ENCODE peak calls at places on chromosomes 5 and 9, in seven cellular contexts. F is bronchial epithelial cell, J is neuronal stem cell, E is foreskin keratinocyte, M is aorta, P is psoas muscle, H is neural progenitor cell. V is an unnamed sample. For H3K27me3, the result is how much of the 10 kb centered on the place peaks cover.

GRCh38 chr5:76705574-76705973 is 10.4 kb upstream of the F2R start:
- DNase-seq in F (no peak), J (no peak), M (no peak), E (no peak), P (no peak), H (no peak), V (no peak)

GRCh38 chr5:164148292-164148691 is 642.9 kb downstream of the MAT2B start:
- DNase-seq in M (no peak), E (no peak), J (no peak), P (no peak), H (peak), F (no peak), V (no peak)

GRCh38 chr5:148454576-148454975 is 70.8 kb downstream of the FBXO38 start:
- DNase-seq in J (no peak), P (no peak), E (no peak), M (no peak), H (no peak), F (no peak), V (no peak)

GRCh38 chr9:89929721-89930480 is 325.1 kb downstream of the GADD45G start:
- DNase-seq in M (no peak), E (no peak), P (no peak), H (no peak), F (peak), J (no peak), V (no peak)

GRCh38 chr5:154038241-154038603 is 488 bp downstream of the FAM114A2 start:
- DNase-seq in E (no peak), H (no peak), F (peak), M (no peak), P (no peak), J (no peak), V (no peak)

GRCh38 chr5:132498686-132499271 is 8.2 kb upstream of the IRF1 start:
- DNase-seq in M (no peak), J (no peak), E (no peak), H (no peak), F (no peak), P (no peak), V (no peak)

GRCh38 chr5:38938424-38938823 is 92.6 kb downstream of the OSMR start:
- DNase-seq in H (no peak), F (no peak), P (no peak), J (no peak), E (no peak), M (no peak), V (no peak)

GRCh38 chr5:127562252-127562651 is 44.8 kb downstream of the PRRC1 start:
- DNase-seq in P (no peak), H (peak), M (no peak), J (peak), F (peak), E (no peak), V (no peak)

GRCh38 chr5:128212206-128212788 is 128.7 kb downstream of the SLC12A2 start:
- DNase-seq in M (no peak), J (no peak), P (no peak), F (no peak), H (no peak), E (no peak), V (no peak)

GRCh38 chr5:160802567-160802966 is 49.4 kb downstream of the ATP10B start:
- DNase-seq in E (no peak), J (no peak), F (peak), M (no peak), P (no peak), H (peak), V (no peak)

GRCh38 chr5:18745988-18746615 is 1111.8 kb downstream of the TAF11L14 start:
- DNase-seq in M (no peak), J (no peak), E (no peak), H (no peak), P (no peak), F (peak), V (peak)

GRCh38 chr5:31156761-31157160 is 36.7 kb upstream of the CDH6 start:
- DNase-seq in E (no peak), J (no peak), H (no peak), M (no peak), P (no peak), F (no peak), V (no peak)

GRCh38 chr9:70031141-70031545 is 12.5 kb upstream of the MAMDC2 start:
- DNase-seq in F (peak), E (peak), M (no peak), P (no peak), J (no peak), H (no peak), V (peak)

GRCh38 chr9:136049451-136050265 is 45.4 kb downstream of the NACC2 start:
- DNase-seq in H (no peak), M (peak), E (no peak), P (no peak), F (no peak), J (no peak), V (no peak)

GRCh38 chr9:6449645-6450044 is 36.6 kb downstream of the UHRF2 start:
- DNase-seq in F (no peak), H (no peak), M (no peak), J (no peak), P (no peak), E (no peak), V (no peak)

GRCh38 chr5:54234304-54234938 is 76.0 kb downstream of the ARL15 start:
- DNase-seq in E (no peak), F (peak), M (no peak), J (no peak), P (no peak), H (peak), V (no peak)

GRCh38 chr9:36632892-36633291 is 60.2 kb downstream of the MELK start:
- DNase-seq in J (no peak), M (no peak), E (peak), H (peak), P (no peak), F (peak), V (no peak)

GRCh38 chr5:150263801-150264621 is 25.6 kb downstream of the CAMK2A start:
- DNase-seq in E (peak), M (peak), F (peak), H (no peak), J (no peak), P (peak), V (peak)

GRCh38 chr9:1978941-1979340 is 36.2 kb upstream of the SMARCA2 start:
- DNase-seq in F (peak), J (no peak), P (peak), E (peak), H (no peak), M (no peak), V (no peak)

GRCh38 chr5:18653216-18653752 is 1019.0 kb downstream of the TAF11L14 start:
- DNase-seq in F (no peak), H (no peak), M (no peak), J (no peak), P (no peak), E (no peak), V (no peak)

GRCh38 chr9:96057155-96057554 is 181.7 kb downstream of the ERCC6L2 start:
- DNase-seq in M (no peak), H (no peak), J (no peak), P (no peak), E (no peak), F (peak), V (no peak)

GRCh38 chr9:137650779-137651178 is 32.0 kb downstream of the EHMT1 start:
- DNase-seq in P (no peak), F (no peak), M (peak), J (no peak), H (no peak), E (no peak), V (no peak)

GRCh38 chr5:150161242-150162141 is 5.1 kb upstream of the CDX1 start:
- DNase-seq in F (peak), H (peak), M (peak), P (peak), E (peak), J (peak), V (peak)

GRCh38 chr5:120919017-120919416 is 454.9 kb downstream of the PRR16 start:
- DNase-seq in M (no peak), J (no peak), P (no peak), E (no peak), F (no peak), H (no peak), V (no peak)

GRCh38 chr9:6703898-6704639 is 53.7 kb upstream of the KDM4C start:
- DNase-seq in J (peak), P (peak), F (peak), H (peak), E (peak), M (peak), V (peak)

GRCh38 chr5:17343675-17344074 is 126.2 kb downstream of the BASP1 start:
- DNase-seq in M (no peak), J (no peak), E (peak), P (no peak), F (peak), H (no peak), V (peak)

GRCh38 chr5:37198066-37198465 is 51.1 kb downstream of the CPLANE1 start:
- DNase-seq in J (no peak), M (no peak), H (no peak), F (no peak), P (no peak), E (no peak), V (no peak)

GRCh38 chr9:122126340-122127333 is 32.9 kb downstream of the NDUFA8 start:
- DNase-seq in F (no peak), J (no peak), H (peak), M (no peak), E (peak), P (no peak), V (peak)

GRCh38 chr5:136309376-136309775 is 56.0 kb downstream of the TRPC7 start:
- DNase-seq in F (peak), H (no peak), M (no peak), J (no peak), E (no peak), P (no peak), V (no peak)

GRCh38 chr5:137051165-137051564 is 448.0 kb downstream of the SPOCK1 start:
- DNase-seq in J (no peak), M (no peak), F (peak), P (no peak), H (no peak), E (no peak), V (no peak)

GRCh38 chr5:141707535-141707934 is 25.5 kb upstream of the ARAP3 start:
- DNase-seq in P (no peak), F (no peak), H (no peak), J (no peak), M (no peak), E (no peak), V (no peak)
- H3K27me3 ChIP-seq in P (under half), F (under half), H (under half), J (half or more), M (under half), E (under half), V (under half)

DNA sequence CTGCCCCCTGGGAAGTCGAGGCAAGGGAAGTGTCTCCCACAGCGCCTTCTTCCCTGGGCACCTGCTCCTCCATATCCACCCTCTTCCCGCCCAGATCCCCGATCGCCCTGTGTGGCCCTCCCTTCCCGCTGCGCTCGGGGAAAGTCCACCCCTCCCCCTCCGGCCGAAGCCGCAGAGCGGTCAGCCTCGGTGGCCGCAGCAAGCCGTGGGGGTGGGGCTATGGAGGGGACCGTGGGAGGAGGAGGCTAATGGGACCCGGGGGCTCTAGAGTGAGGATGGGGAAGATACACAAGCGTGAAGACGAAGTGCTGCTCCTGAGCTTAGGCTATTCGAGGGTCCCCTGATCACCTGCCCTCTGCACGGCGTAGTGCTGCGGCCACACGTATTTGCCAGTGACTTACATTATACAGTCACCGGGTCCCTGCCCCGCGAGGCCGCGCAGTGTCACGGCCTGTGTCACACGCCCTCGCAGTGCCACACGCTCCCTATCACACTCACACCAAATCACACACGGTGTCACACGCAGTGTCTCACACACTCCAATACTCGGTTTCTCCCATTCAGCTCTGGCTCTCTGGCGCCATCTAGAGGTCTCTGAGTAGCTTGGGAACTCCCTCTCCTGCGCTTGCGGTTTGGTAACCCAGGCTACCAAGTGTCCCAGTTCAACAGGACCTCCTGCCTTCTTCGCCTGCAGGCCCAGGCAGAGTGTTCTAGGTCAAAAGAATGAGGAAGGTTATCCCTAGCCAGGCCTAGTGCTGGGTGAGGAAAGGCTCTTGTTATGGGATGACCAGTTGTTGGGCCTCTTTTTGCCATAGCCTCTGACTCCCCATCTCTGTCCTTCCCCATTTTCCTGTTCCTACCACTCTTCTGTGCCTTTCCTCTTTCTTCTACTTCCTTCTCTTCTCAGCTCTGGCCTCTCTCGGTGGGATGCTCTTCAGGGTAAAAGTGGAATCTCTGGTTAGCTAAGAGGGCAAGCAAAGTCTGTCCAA is 855 bp upstream of the PCDH1 start:
- DNase-seq in E (peak), F (peak), P (peak), J (peak), M (peak), H (peak), V (peak)
- H3K27me3 ChIP-seq in E (half or more), F (under half), P (under half), J (under half), M (under half), H (under half), V (under half)

GRCh38 chr5:93601053-93601429 is 18.0 kb downstream of the NR2F1 start:
- DNase-seq in E (no peak), H (peak), P (no peak), J (no peak), F (no peak), M (no peak), V (no peak)

GRCh38 chr5:93599427-93600146 is 16.6 kb downstream of the NR2F1 start:
- DNase-seq in P (no peak), E (no peak), J (no peak), F (no peak), H (peak), M (no peak), V (no peak)

GRCh38 chr5:93600409-93601052 is 17.5 kb downstream of the NR2F1 start:
- DNase-seq in F (no peak), E (no peak), H (peak), J (no peak), M (no peak), P (no peak), V (no peak)

GRCh38 chr5:93598141-93598996 is 15.3 kb downstream of the NR2F1 start:
- DNase-seq in P (no peak), J (no peak), E (no peak), F (no peak), M (no peak), H (peak), V (no peak)

GRCh38 chr5:93598997-93599371 is 16.0 kb downstream of the NR2F1 start:
- DNase-seq in M (no peak), P (no peak), E (no peak), F (no peak), H (peak), J (no peak), V (no peak)
- H3K27me3 ChIP-seq in M (under half), P (under half), E (half or more), F (under half), H (half or more), J (under half), V (under half)

DNA sequence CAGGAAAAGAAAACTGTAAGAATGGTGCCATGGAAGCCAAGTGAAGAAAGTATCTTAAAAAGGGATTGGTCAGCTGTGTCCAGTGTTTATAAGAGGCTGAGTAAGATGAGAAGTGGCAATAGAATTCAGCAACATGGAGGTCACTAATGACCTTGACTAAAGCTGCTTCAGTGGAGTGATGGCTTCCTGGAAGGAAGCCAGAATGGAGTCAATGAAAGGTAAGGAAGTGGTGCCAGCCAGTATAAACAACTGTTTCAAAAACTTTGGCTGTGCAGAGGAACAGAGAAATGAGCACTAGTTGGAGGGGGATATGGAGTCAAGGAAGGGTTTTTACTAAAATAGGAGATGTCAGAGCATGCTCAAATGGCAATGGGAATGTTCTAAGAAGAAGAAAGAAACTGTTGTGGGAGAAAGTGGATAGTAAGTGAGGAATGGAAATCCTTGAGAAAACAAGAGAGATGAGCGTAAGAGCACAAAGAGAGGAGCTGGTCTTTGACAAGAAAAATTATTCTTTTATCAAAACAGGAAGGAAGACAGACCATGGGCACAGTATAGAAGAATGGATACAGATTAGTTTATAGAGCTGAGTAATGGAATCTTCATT is 11.1 kb upstream of the NRG2 start:
- DNase-seq in F (no peak), E (no peak), M (no peak), P (no peak), H (no peak), J (no peak), V (no peak)
- H3K27me3 ChIP-seq in F (under half), E (half or more), M (under half), P (under half), H (half or more), J (half or more), V (under half)

GRCh38 chr9:84808416-84808815 is 138.9 kb downstream of the NTRK2 start:
- DNase-seq in H (no peak), M (no peak), F (peak), J (no peak), P (no peak), E (peak), V (no peak)
- H3K27me3 ChIP-seq in H (under half), M (under half), F (under half), J (under half), P (under half), E (under half), V (under half)

GRCh38 chr5:176797456-176798093 is 12.8 kb upstream of the UNC5A start:
- DNase-seq in H (no peak), P (no peak), J (no peak), E (no peak), M (no peak), F (no peak), V (no peak)
- H3K27me3 ChIP-seq in H (under half), P (under half), J (half or more), E (under half), M (under half), F (under half), V (under half)